ENCODE peak calls at places on chromosomes 1 and 21, in four cellular contexts. T is IMR-90, P is mesenchymal stem cell, N is H1. G is an unnamed sample.

GRCh38 chr1:41516168-41516961 is 31.9 kb upstream of the EDN2 start:
- DNase-seq in T (peak), P (peak), N (peak), G (peak)

GRCh38 chr1:81689531-81689941 is 111.2 kb upstream of the ADGRL2 start:
- DNase-seq in T (peak), N (no peak), P (peak), G (no peak)

GRCh38 chr1:40859017-40859416 is 3.1 kb downstream of the CITED4 start:
- DNase-seq in T (no peak), P (no peak), N (no peak), G (no peak)

GRCh38 chr1:98098473-98098872 is 177.6 kb upstream of the DPYD start:
- DNase-seq in N (no peak), T (no peak), P (no peak), G (no peak)

GRCh38 chr1:16944038-16944437 is 22.3 kb downstream of the CROCC start:
- DNase-seq in P (no peak), T (no peak), N (no peak), G (no peak)

GRCh38 chr1:170664828-170665617 is 1.1 kb downstream of the PRRX1 start:
- DNase-seq in P (peak), T (peak), N (no peak), G (no peak)

GRCh38 chr1:41535236-41535720 is 50.8 kb upstream of the EDN2 start:
- DNase-seq in T (no peak), N (no peak), P (no peak), G (no peak)

GRCh38 chr21:25639167-25639921 is at the start of gene JAM2:
- DNase-seq in T (peak), N (no peak), P (peak), G (peak)

GRCh38 chr1:11483581-11484320 is 4.8 kb downstream of the DISP3 start:
- DNase-seq in P (no peak), T (no peak), N (no peak), G (no peak)

GRCh38 chr1:17873007-17873675 is 118.0 kb downstream of the ACTL8 start:
- DNase-seq in P (no peak), N (no peak), T (no peak), G (no peak)

GRCh38 chr1:58062635-58063034 is 483.9 kb downstream of the OMA1 start:
- DNase-seq in P (no peak), T (no peak), N (no peak), G (no peak)

GRCh38 chr1:70101774-70102173 is 103.6 kb downstream of the LRRC40 start:
- DNase-seq in T (no peak), P (no peak), N (no peak), G (no peak)

GRCh38 chr1:4117196-4117595 is 217.1 kb upstream of the C1orf174 start:
- DNase-seq in P (no peak), T (no peak), N (no peak), G (no peak)

GRCh38 chr1:172325562-172325961 is 94.9 kb upstream of the C1orf105 start:
- DNase-seq in N (no peak), T (peak), P (peak), G (no peak)

GRCh38 chr1:201562659-201563405 is 23.9 kb downstream of the NAV1 start:
- DNase-seq in P (peak), T (peak), N (no peak), G (no peak)

GRCh38 chr1:204647114-204647804 is 38.3 kb downstream of the LRRN2 start:
- DNase-seq in N (no peak), P (peak), T (peak), G (peak)

GRCh38 chr1:161119379-161120061 is 1.6 kb downstream of the NIT1 start:
- DNase-seq in N (no peak), P (peak), T (peak), G (no peak)

GRCh38 chr21:46561448-46562095 is 43.3 kb downstream of the S100B start:
- DNase-seq in N (no peak), P (no peak), T (no peak), G (no peak)

GRCh38 chr1:87404306-87404705 is 75.6 kb downstream of the LMO4 start:
- DNase-seq in N (no peak), T (no peak), P (no peak), G (no peak)

GRCh38 chr21:43287111-43287973 is 118.5 kb downstream of the CRYAA start:
- DNase-seq in P (no peak), T (no peak), N (no peak), G (no peak)

DNA sequence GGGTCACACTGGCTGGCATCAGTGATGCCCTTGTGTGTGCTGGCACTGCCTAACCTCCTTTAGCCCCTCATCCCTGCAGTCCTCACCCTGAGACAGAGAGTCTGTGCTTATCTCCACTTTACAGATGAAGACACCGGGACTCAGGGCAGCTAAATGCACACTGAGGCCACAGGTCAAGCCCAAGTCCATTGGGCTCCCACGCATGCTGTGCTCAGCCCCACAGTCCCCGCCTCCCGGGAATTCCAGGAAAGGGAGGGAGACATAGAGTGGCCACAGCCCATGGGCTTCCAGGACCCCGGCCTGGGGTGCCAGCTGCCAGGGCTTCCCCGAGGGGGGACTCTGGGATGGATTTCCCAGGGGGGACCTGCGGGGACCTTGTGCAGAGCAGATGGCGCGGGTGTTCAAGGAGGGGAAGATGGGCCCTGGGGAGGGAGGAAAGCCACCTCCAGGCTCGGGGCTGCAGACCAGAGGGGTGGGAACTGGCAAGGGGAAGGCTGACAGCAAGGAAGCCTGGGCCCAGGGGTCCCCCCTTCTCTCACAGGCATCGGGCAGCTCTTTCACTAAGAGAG is 90.3 kb downstream of the SPSB1 start:
- DNase-seq in N (no peak), P (no peak), T (no peak), G (no peak)
- H2BK5ac ChIP-seq in N (no peak), P (no peak), T (no peak), G (no peak)

GRCh38 chr21:45029298-45029967 is 44.9 kb upstream of the ADARB1 start:
- DNase-seq in N (no peak), T (no peak), P (peak), G (no peak)
- H4K91ac ChIP-seq in N (no peak), T (peak), P (no peak), G (no peak)

GRCh38 chr1:154866257-154866994 is 3.7 kb downstream of the KCNN3 start:
- DNase-seq in P (peak), N (no peak), T (peak), G (no peak)
- H3K4me3 ChIP-seq in P (no peak), N (peak), T (no peak), G (no peak)

GRCh38 chr1:111204211-111204883 is 3.9 kb upstream of the DENND2D start:
- DNase-seq in N (no peak), T (no peak), P (no peak), G (no peak)
- H2BK5ac ChIP-seq in N (no peak), T (no peak), P (no peak), G (no peak)

GRCh38 chr1:244968431-244968830 is 104.1 kb upstream of the HNRNPU start:
- DNase-seq in P (peak), N (no peak), T (no peak), G (peak)
- H4K91ac ChIP-seq in P (no peak), N (no peak), T (peak), G (no peak)

DNA sequence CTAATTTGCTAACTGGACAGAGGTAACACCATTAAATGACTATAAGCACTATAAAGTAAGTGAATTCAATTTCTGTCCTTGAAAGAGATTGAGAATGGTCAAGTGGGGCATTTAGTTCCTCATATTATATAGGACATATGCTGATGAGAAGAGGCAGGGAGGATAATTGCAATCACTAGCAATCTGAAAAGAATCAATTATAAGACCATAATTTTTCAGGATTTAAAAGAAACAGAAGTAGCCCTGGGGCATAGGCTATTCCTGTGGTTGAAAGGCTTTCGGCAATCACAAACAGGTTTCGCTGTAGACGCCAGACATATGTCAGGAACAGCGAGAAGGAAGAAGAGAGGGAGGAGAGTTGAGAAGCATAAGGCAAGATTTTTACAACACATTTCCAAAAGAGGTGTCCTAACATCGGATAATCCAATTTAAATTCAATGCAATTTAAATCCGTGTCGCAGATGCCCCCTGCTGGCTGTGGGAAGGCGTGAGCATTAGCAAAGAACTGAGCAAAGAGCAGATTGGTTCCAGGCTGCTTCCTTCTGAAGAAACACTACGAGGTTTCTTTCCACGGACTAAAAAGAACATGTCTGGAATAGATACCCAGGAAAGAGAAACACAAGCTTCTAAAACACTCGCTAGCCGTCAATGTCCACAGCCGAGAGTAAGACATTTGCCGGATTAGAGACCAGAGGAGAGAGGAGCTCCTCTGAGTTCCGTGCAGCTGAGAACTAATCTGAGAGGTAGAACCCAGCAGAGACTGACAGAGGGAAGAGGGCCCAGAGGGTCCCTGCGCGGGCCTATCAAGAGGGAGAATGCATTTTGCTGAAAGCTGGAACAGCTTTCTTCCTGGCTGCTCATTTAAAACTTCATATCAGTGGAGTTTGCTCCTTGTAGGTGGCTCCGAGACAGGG is 27.9 kb downstream of the RGS5 start:
- DNase-seq in T (peak), P (peak), N (peak), G (peak)
- H3K4me3 ChIP-seq in T (no peak), P (no peak), N (no peak), G (no peak)

G was measured in neuronal stem cell.